ENCODE peak calls at places on chromosome 4, in four cellular contexts. W, R, V and P are unnamed samples.

GRCh38 chr4:56692576-56692975 is 11.5 kb upstream of the HOPX start:
- DNase-seq in R (no peak), W (no peak), V (no peak), P (no peak)

GRCh38 chr4:789571-790465 is 36.1 kb downstream of the CPLX1 start:
- DNase-seq in V (no peak), R (no peak), W (no peak), P (no peak)

GRCh38 chr4:138051157-138051556 is 191.0 kb downstream of the SLC7A11 start:
- DNase-seq in W (no peak), R (no peak), V (no peak), P (no peak)

GRCh38 chr4:15077969-15078368 is 75.7 kb downstream of the CPEB2 start:
- DNase-seq in R (no peak), W (no peak), V (no peak), P (no peak)

GRCh38 chr4:163330828-163331628 is 1.4 kb downstream of the NPY1R start:
- DNase-seq in W (no peak), R (no peak), V (no peak), P (no peak)

GRCh38 chr4:68375667-68376559 is 26.0 kb upstream of the YTHDC1 start:
- DNase-seq in W (peak; percentile 22), V (no peak), R (peak; percentile 5), P (peak; percentile 23)

GRCh38 chr4:112511294-112512118 is 4.5 kb downstream of the NEUROG2 start:
- DNase-seq in R (no peak), V (no peak), W (peak; percentile 33), P (no peak)

GRCh38 chr4:86508436-86508835 is 85.7 kb upstream of the PTPN13 start:
- DNase-seq in V (no peak), W (no peak), R (no peak), P (no peak)

GRCh38 chr4:175891863-175892262 is 79.8 kb upstream of the GPM6A start:
- DNase-seq in W (no peak), V (no peak), R (no peak), P (no peak)

GRCh38 chr4:40280586-40280985 is 54.5 kb upstream of the CHRNA9 start:
- DNase-seq in R (no peak), W (no peak), V (no peak), P (no peak)

GRCh38 chr4:32798471-32798870 is 2078.3 kb downstream of the PCDH7 start:
- DNase-seq in W (no peak), V (no peak), R (no peak), P (no peak)

GRCh38 chr4:123284166-123284565 is 112.4 kb upstream of the SPRY1 start:
- DNase-seq in R (no peak), V (no peak), W (no peak), P (no peak)

GRCh38 chr4:154189346-154189745 is 302.3 kb downstream of the DCHS2 start:
- DNase-seq in R (no peak), W (no peak), V (no peak), P (peak; percentile 2)

GRCh38 chr4:186831574-186831973 is 107.9 kb upstream of the FAT1 start:
- DNase-seq in R (no peak), V (no peak), W (no peak), P (no peak)

GRCh38 chr4:80266267-80266901 is at the start of gene FGF5:
- DNase-seq in W (peak; percentile 71), R (peak; percentile 52), V (no peak), P (peak; percentile 44)

GRCh38 chr4:76821661-76822060 is 76.3 kb downstream of the SOWAHB start:
- DNase-seq in W (no peak), V (no peak), R (no peak), P (no peak)

GRCh38 chr4:140038031-140038533 is 115.9 kb downstream of the MAML3 start:
- DNase-seq in W (no peak), R (no peak), V (no peak), P (no peak)

GRCh38 chr4:188976644-188977115 is 837.4 kb downstream of the TRIML1 start:
- DNase-seq in W (peak; percentile 10), R (peak; percentile 77), V (no peak), P (no peak)

GRCh38 chr4:75107703-75108612 is 175.0 kb downstream of the PARM1 start:
- DNase-seq in W (no peak), R (no peak), V (no peak), P (no peak)

GRCh38 chr4:48073567-48074103 is 57.1 kb downstream of the NIPAL1 start:
- DNase-seq in R (no peak), V (no peak), W (no peak), P (no peak)

GRCh38 chr4:41361831-41362646 is 105.3 kb downstream of the UCHL1 start:
- DNase-seq in R (peak; percentile 36), V (no peak), W (no peak), P (no peak)